ENCODE peak calls at places on chromosomes 1 and 21, in six cellular contexts. One of them, this sample, is unnamed.
A peak's percentile ranks its signal among the peaks of the same experiment; 100 is the strongest.

GRCh38 chr1:159554681-159555080 is 18.9 kb upstream of the OR10J5 start:
- DNase-seq in ovary: no peak
- DNase-seq in heart left ventricle: no peak
- DNase-seq in MM.1S: no peak
- DNase-seq in GM23338: no peak
- DNase-seq in uterus: no peak
- DNase-seq in this sample: no peak

GRCh38 chr1:200153277-200154055 is 126.0 kb downstream of the NR5A2 start:
- DNase-seq in ovary: no peak
- DNase-seq in heart left ventricle: no peak
- DNase-seq in MM.1S: peak; percentile 15
- DNase-seq in GM23338: no peak
- DNase-seq in uterus: no peak
- DNase-seq in this sample: no peak

GRCh38 chr1:62585481-62586155 is 11.7 kb upstream of the ANGPTL3 start:
- DNase-seq in ovary: no peak
- DNase-seq in heart left ventricle: no peak
- DNase-seq in MM.1S: no peak
- DNase-seq in GM23338: peak; percentile 67
- DNase-seq in uterus: no peak
- DNase-seq in this sample: no peak

GRCh38 chr1:58895559-58896135 is 111.8 kb upstream of the JUN start:
- DNase-seq in ovary: no peak
- DNase-seq in heart left ventricle: peak; percentile 59
- DNase-seq in MM.1S: no peak
- DNase-seq in GM23338: no peak
- DNase-seq in uterus: no peak
- DNase-seq in this sample: no peak

GRCh38 chr1:197909346-197909745 is 6.9 kb downstream of the C1orf53 start:
- DNase-seq in ovary: no peak
- DNase-seq in heart left ventricle: no peak
- DNase-seq in MM.1S: no peak
- DNase-seq in GM23338: no peak
- DNase-seq in uterus: no peak
- DNase-seq in this sample: no peak

GRCh38 chr1:210232524-210233215 is at the start of gene SERTAD4:
- DNase-seq in ovary: peak; percentile 33
- DNase-seq in heart left ventricle: peak; percentile 48
- DNase-seq in MM.1S: no peak
- DNase-seq in GM23338: peak; percentile 73
- DNase-seq in uterus: peak; percentile 37
- DNase-seq in this sample: no peak

GRCh38 chr1:228865613-228866320 is 130.5 kb downstream of the RHOU start:
- DNase-seq in ovary: no peak
- DNase-seq in heart left ventricle: no peak
- DNase-seq in MM.1S: no peak
- DNase-seq in GM23338: no peak
- DNase-seq in uterus: no peak
- DNase-seq in this sample: no peak

GRCh38 chr1:62144238-62144831 is 50.3 kb upstream of the L1TD1 start:
- DNase-seq in ovary: peak; percentile 32
- DNase-seq in heart left ventricle: no peak
- DNase-seq in MM.1S: peak; percentile 62
- DNase-seq in GM23338: peak; percentile 82
- DNase-seq in uterus: no peak
- DNase-seq in this sample: peak; percentile 73

GRCh38 chr21:34967509-34968289 is 81.4 kb downstream of the RUNX1 start:
- DNase-seq in ovary: no peak
- DNase-seq in heart left ventricle: no peak
- DNase-seq in MM.1S: no peak
- DNase-seq in GM23338: no peak
- DNase-seq in uterus: no peak
- DNase-seq in this sample: no peak

GRCh38 chr1:7298749-7299151 is 472.3 kb upstream of the VAMP3 start:
- DNase-seq in ovary: no peak
- DNase-seq in heart left ventricle: no peak
- DNase-seq in MM.1S: no peak
- DNase-seq in GM23338: no peak
- DNase-seq in uterus: no peak
- DNase-seq in this sample: no peak

GRCh38 chr21:42047821-42048613 is 23.1 kb upstream of the UMODL1 start:
- DNase-seq in ovary: peak; percentile 52
- DNase-seq in heart left ventricle: peak; percentile 70
- DNase-seq in MM.1S: peak; percentile 60
- DNase-seq in GM23338: no peak
- DNase-seq in uterus: peak; percentile 61
- DNase-seq in this sample: peak; percentile 96

GRCh38 chr1:1761504-1762376 is 16.5 kb downstream of the NADK start:
- DNase-seq in ovary: no peak
- DNase-seq in heart left ventricle: no peak
- DNase-seq in MM.1S: no peak
- DNase-seq in GM23338: no peak
- DNase-seq in uterus: no peak
- DNase-seq in this sample: peak; percentile 14

GRCh38 chr1:232620356-232620841 is 9.5 kb downstream of the SIPA1L2 start:
- DNase-seq in ovary: peak; percentile 81
- DNase-seq in heart left ventricle: peak; percentile 81
- DNase-seq in MM.1S: no peak
- DNase-seq in GM23338: peak; percentile 64
- DNase-seq in uterus: peak; percentile 34
- DNase-seq in this sample: peak; percentile 55

GRCh38 chr21:29413683-29414082 is 115.0 kb downstream of the BACH1 start:
- DNase-seq in ovary: no peak
- DNase-seq in heart left ventricle: no peak
- DNase-seq in MM.1S: no peak
- DNase-seq in GM23338: no peak
- DNase-seq in uterus: no peak
- DNase-seq in this sample: no peak

GRCh38 chr1:174040387-174040786 is 18.2 kb upstream of the RC3H1 start:
- DNase-seq in ovary: no peak
- DNase-seq in heart left ventricle: no peak
- DNase-seq in MM.1S: no peak
- DNase-seq in GM23338: no peak
- DNase-seq in uterus: no peak
- DNase-seq in this sample: peak; percentile 67

GRCh38 chr1:201377611-201378092 is at the start of gene TNNT2:
- DNase-seq in ovary: no peak
- DNase-seq in heart left ventricle: peak; percentile 86
- DNase-seq in MM.1S: no peak
- DNase-seq in GM23338: no peak
- DNase-seq in uterus: no peak
- DNase-seq in this sample: no peak

GRCh38 chr1:228283043-228283371 is 75.2 kb downstream of the OBSCN start:
- DNase-seq in ovary: peak; percentile 11
- DNase-seq in heart left ventricle: peak; percentile 36
- DNase-seq in MM.1S: no peak
- DNase-seq in GM23338: peak; percentile 49
- DNase-seq in uterus: peak; percentile 8
- DNase-seq in this sample: no peak

GRCh38 chr1:113392541-113392940 is 2.2 kb downstream of the MAGI3 start:
- DNase-seq in ovary: no peak
- DNase-seq in heart left ventricle: no peak
- DNase-seq in MM.1S: no peak
- DNase-seq in GM23338: no peak
- DNase-seq in uterus: no peak
- DNase-seq in this sample: no peak

GRCh38 chr1:204320413-204320812 is 39.3 kb downstream of the PLEKHA6 start:
- DNase-seq in ovary: no peak
- DNase-seq in heart left ventricle: no peak
- DNase-seq in MM.1S: no peak
- DNase-seq in GM23338: no peak
- DNase-seq in uterus: no peak
- DNase-seq in this sample: no peak

GRCh38 chr1:205091043-205091740 is 6.9 kb upstream of the TMEM81 start:
- DNase-seq in ovary: no peak
- DNase-seq in heart left ventricle: no peak
- DNase-seq in MM.1S: no peak
- DNase-seq in GM23338: no peak
- DNase-seq in uterus: no peak
- DNase-seq in this sample: no peak

GRCh38 chr1:185861630-185862029 is 127.4 kb downstream of the HMCN1 start:
- DNase-seq in ovary: no peak
- DNase-seq in heart left ventricle: no peak
- DNase-seq in MM.1S: no peak
- DNase-seq in GM23338: no peak
- DNase-seq in uterus: no peak
- DNase-seq in this sample: no peak

GRCh38 chr1:213993929-213994328 is 6.2 kb downstream of the PROX1 start:
- DNase-seq in ovary: no peak
- DNase-seq in heart left ventricle: no peak
- DNase-seq in MM.1S: no peak
- DNase-seq in GM23338: no peak
- DNase-seq in uterus: no peak
- DNase-seq in this sample: no peak

GRCh38 chr1:119186471-119186870 is 46.0 kb upstream of the WARS2 start:
- DNase-seq in ovary: no peak
- DNase-seq in heart left ventricle: no peak
- DNase-seq in MM.1S: no peak
- DNase-seq in GM23338: no peak
- DNase-seq in uterus: no peak
- DNase-seq in this sample: no peak

GRCh38 chr1:40818264-40818961 is 34.8 kb downstream of the KCNQ4 start:
- DNase-seq in ovary: no peak
- DNase-seq in heart left ventricle: peak; percentile 51
- DNase-seq in MM.1S: peak; percentile 73
- DNase-seq in GM23338: peak; percentile 97
- DNase-seq in uterus: peak; percentile 37
- DNase-seq in this sample: no peak

GRCh38 chr1:53376041-53376461 is 48.2 kb upstream of the LRP8 start:
- DNase-seq in ovary: no peak
- DNase-seq in heart left ventricle: no peak
- DNase-seq in MM.1S: no peak
- DNase-seq in GM23338: peak; percentile 38
- DNase-seq in uterus: peak; percentile 9
- DNase-seq in this sample: peak; percentile 13

GRCh38 chr1:78715181-78715661 is 65.6 kb downstream of the IFI44 start:
- DNase-seq in ovary: no peak
- DNase-seq in heart left ventricle: no peak
- DNase-seq in MM.1S: no peak
- DNase-seq in GM23338: no peak
- DNase-seq in uterus: no peak
- DNase-seq in this sample: no peak

GRCh38 chr21:33981341-33982101 is 65.9 kb upstream of the ATP5PO start:
- DNase-seq in ovary: no peak
- DNase-seq in heart left ventricle: no peak
- DNase-seq in MM.1S: no peak
- DNase-seq in GM23338: no peak
- DNase-seq in uterus: peak; percentile 29
- DNase-seq in this sample: no peak

GRCh38 chr1:59779949-59780348 is 34.8 kb upstream of the HOOK1 start:
- DNase-seq in ovary: no peak
- DNase-seq in heart left ventricle: no peak
- DNase-seq in MM.1S: no peak
- DNase-seq in GM23338: peak; percentile 64
- DNase-seq in uterus: no peak
- DNase-seq in this sample: no peak

DNA sequence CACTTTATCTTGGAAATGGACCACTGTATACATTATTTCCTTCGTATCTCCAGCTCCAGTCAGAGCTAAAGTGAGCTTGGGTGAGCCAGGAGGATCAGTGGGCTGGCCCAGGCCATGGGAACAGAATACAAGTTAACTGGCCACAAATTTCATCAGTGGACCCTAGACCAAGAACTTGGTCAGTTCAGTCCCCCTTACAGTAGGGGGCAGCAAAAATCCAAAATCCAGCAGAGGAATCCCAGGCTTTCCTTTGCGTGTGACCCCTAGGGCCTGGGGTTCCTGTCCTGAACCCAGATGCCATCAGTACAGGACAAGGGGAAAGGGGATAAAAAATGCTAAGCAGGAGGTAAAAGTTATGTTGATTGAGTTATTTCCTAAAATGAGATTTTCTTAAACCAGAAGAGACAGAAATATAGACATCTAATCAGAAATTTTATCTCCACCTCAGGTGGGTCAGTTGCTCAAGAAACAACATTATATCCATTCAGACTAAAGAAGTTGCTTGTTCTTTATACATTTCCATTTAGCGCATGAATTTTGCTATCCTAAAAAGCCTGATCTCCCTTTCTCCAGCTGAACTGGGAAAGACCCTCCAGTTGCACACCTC is 24.1 kb upstream of the LCE5A start:
- DNase-seq in ovary: no peak
- DNase-seq in heart left ventricle: no peak
- DNase-seq in MM.1S: peak; percentile 9
- DNase-seq in GM23338: peak; percentile 78
- DNase-seq in uterus: no peak
- DNase-seq in this sample: no peak
- TF ChIP-seq CTCF in ovary: no peak
- TF ChIP-seq CTCF in heart left ventricle: no peak
- TF ChIP-seq CTCF in MM.1S: peak; percentile 63
- TF ChIP-seq CTCF in GM23338: peak; percentile 70
- TF ChIP-seq CTCF in uterus: no peak
- TF ChIP-seq CTCF in this sample: no peak

GRCh38 chr1:27590917-27591508 is 12.9 kb downstream of the AHDC1 start:
- DNase-seq in ovary: no peak
- DNase-seq in heart left ventricle: peak; percentile 59
- DNase-seq in MM.1S: no peak
- DNase-seq in GM23338: no peak
- DNase-seq in uterus: peak; percentile 31
- DNase-seq in this sample: peak; percentile 79
- H3K4me1 ChIP-seq in ovary: peaks cover 61% of the 10 kb centered on the region
- H3K4me1 ChIP-seq in heart left ventricle: peaks cover 70% of the 10 kb centered on the region
- H3K4me1 ChIP-seq in MM.1S: no peaks in the 10 kb centered on the region
- H3K4me1 ChIP-seq in GM23338: peaks cover 43% of the 10 kb centered on the region
- H3K4me1 ChIP-seq in uterus: peaks cover 19% of the 10 kb centered on the region
- H3K4me1 ChIP-seq in this sample: peaks cover 85% of the 10 kb centered on the region

GRCh38 chr1:155334980-155335379 is 14.3 kb downstream of the RUSC1 start:
- DNase-seq in ovary: no peak
- DNase-seq in heart left ventricle: no peak
- DNase-seq in MM.1S: no peak
- DNase-seq in GM23338: no peak
- DNase-seq in uterus: no peak
- DNase-seq in this sample: no peak

DNA sequence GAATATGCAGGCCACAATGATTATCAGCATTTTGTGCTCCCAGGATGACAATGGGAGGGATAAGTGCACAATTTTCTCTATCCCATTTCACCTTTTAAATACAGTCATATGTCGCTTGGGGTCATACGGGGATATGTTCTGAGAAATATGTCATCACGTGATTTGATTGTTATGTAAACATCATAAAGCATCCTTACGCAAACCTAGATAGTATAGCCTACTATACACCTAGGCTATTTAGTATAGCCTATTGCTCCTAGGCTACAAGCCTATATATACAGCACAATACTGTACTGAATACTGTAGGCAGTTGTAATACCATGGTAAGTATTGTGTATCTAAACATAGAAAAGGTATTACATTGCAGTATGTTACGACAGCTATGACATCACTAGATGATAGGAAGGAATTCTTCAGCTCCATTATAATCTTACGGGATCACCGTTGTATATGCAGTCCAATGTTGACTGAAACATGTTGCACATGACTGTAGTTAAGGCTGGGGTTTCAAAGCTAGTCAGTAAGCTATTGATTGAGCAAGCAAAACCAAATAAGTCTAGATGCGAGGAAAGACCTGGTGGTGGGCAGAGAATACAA is 18.9 kb downstream of the RUSC1 start:
- DNase-seq in ovary: no peak
- DNase-seq in heart left ventricle: no peak
- DNase-seq in MM.1S: no peak
- DNase-seq in GM23338: no peak
- DNase-seq in uterus: no peak
- DNase-seq in this sample: no peak
- H3K27me3 ChIP-seq in ovary: no peaks in the 10 kb centered on the region
- H3K27me3 ChIP-seq in heart left ventricle: no peaks in the 10 kb centered on the region
- H3K27me3 ChIP-seq in MM.1S: no peaks in the 10 kb centered on the region
- H3K27me3 ChIP-seq in GM23338: no peaks in the 10 kb centered on the region
- H3K27me3 ChIP-seq in uterus: no peaks in the 10 kb centered on the region
- H3K27me3 ChIP-seq in this sample: no peaks in the 10 kb centered on the region

GRCh38 chr1:18898567-18898966 is 3.8 kb downstream of the ALDH4A1 start:
- DNase-seq in ovary: no peak
- DNase-seq in heart left ventricle: no peak
- DNase-seq in MM.1S: no peak
- DNase-seq in GM23338: no peak
- DNase-seq in uterus: no peak
- DNase-seq in this sample: no peak
- TF ChIP-seq CTCF in ovary: no peak
- TF ChIP-seq CTCF in heart left ventricle: no peak
- TF ChIP-seq CTCF in MM.1S: no peak
- TF ChIP-seq CTCF in GM23338: no peak
- TF ChIP-seq CTCF in uterus: no peak
- TF ChIP-seq CTCF in this sample: no peak

This sample was measured in adrenal gland.